ENCODE peak calls at places on chromosomes 16 and 17, in seven cellular contexts. One of them, this sample, is unnamed.

GRCh38 chr17:78307887-78308633 is 51.8 kb downstream of the SOCS3 start:
- DNase-seq in CD8-positive, alpha-beta memory T cell: no peak
- DNase-seq in anterior cingulate cortex: no peak
- DNase-seq in upper lobe of right lung: no peak
- DNase-seq in T-cell: no peak
- DNase-seq in T-helper 1 cell: no peak
- DNase-seq in posterior cingulate gyrus: no peak
- DNase-seq in this sample: no peak

GRCh38 chr16:75433732-75434413 is 570 bp upstream of the CFDP1 start:
- DNase-seq in T-cell: no peak
- DNase-seq in upper lobe of right lung: peak; percentile 70
- DNase-seq in posterior cingulate gyrus: peak; percentile 20
- DNase-seq in anterior cingulate cortex: no peak
- DNase-seq in CD8-positive, alpha-beta memory T cell: peak; percentile 68
- DNase-seq in T-helper 1 cell: no peak
- DNase-seq in this sample: peak; percentile 84

GRCh38 chr17:34613064-34614019 is 34.0 kb downstream of the TMEM132E start:
- DNase-seq in T-helper 1 cell: no peak
- DNase-seq in CD8-positive, alpha-beta memory T cell: no peak
- DNase-seq in posterior cingulate gyrus: no peak
- DNase-seq in upper lobe of right lung: no peak
- DNase-seq in anterior cingulate cortex: no peak
- DNase-seq in T-cell: no peak
- DNase-seq in this sample: no peak

GRCh38 chr17:34151081-34151480 is 104.0 kb upstream of the CCL2 start:
- DNase-seq in anterior cingulate cortex: no peak
- DNase-seq in T-cell: no peak
- DNase-seq in upper lobe of right lung: no peak
- DNase-seq in posterior cingulate gyrus: no peak
- DNase-seq in CD8-positive, alpha-beta memory T cell: no peak
- DNase-seq in T-helper 1 cell: no peak
- DNase-seq in this sample: no peak

GRCh38 chr17:42679492-42680330 is 1.9 kb downstream of the CCR10 start:
- DNase-seq in upper lobe of right lung: peak; percentile 90
- DNase-seq in T-cell: peak; percentile 65
- DNase-seq in anterior cingulate cortex: peak; percentile 70
- DNase-seq in T-helper 1 cell: peak; percentile 68
- DNase-seq in posterior cingulate gyrus: peak; percentile 79
- DNase-seq in CD8-positive, alpha-beta memory T cell: peak; percentile 60
- DNase-seq in this sample: peak; percentile 79

GRCh38 chr17:82684207-82684903 is 14.1 kb downstream of the RAB40B start:
- DNase-seq in T-helper 1 cell: no peak
- DNase-seq in T-cell: no peak
- DNase-seq in upper lobe of right lung: no peak
- DNase-seq in CD8-positive, alpha-beta memory T cell: no peak
- DNase-seq in anterior cingulate cortex: no peak
- DNase-seq in posterior cingulate gyrus: no peak
- DNase-seq in this sample: peak; percentile 80

GRCh38 chr17:17716837-17717523 is 35.7 kb downstream of the RAI1 start:
- DNase-seq in CD8-positive, alpha-beta memory T cell: no peak
- DNase-seq in T-helper 1 cell: no peak
- DNase-seq in posterior cingulate gyrus: no peak
- DNase-seq in anterior cingulate cortex: no peak
- DNase-seq in T-cell: no peak
- DNase-seq in upper lobe of right lung: no peak
- DNase-seq in this sample: no peak

GRCh38 chr16:57549730-57550129 is 7.3 kb downstream of the ADGRG5 start:
- DNase-seq in anterior cingulate cortex: no peak
- DNase-seq in upper lobe of right lung: no peak
- DNase-seq in T-cell: no peak
- DNase-seq in posterior cingulate gyrus: no peak
- DNase-seq in CD8-positive, alpha-beta memory T cell: no peak
- DNase-seq in T-helper 1 cell: no peak
- DNase-seq in this sample: no peak

GRCh38 chr17:83183951-83184506 is 104.6 kb downstream of the METRNL start:
- DNase-seq in T-helper 1 cell: no peak
- DNase-seq in upper lobe of right lung: no peak
- DNase-seq in T-cell: no peak
- DNase-seq in posterior cingulate gyrus: peak; percentile 6
- DNase-seq in CD8-positive, alpha-beta memory T cell: no peak
- DNase-seq in anterior cingulate cortex: no peak
- DNase-seq in this sample: peak; percentile 16

GRCh38 chr17:29237476-29238132 is 9.1 kb upstream of the CRYBA1 start:
- DNase-seq in upper lobe of right lung: no peak
- DNase-seq in CD8-positive, alpha-beta memory T cell: no peak
- DNase-seq in anterior cingulate cortex: no peak
- DNase-seq in posterior cingulate gyrus: no peak
- DNase-seq in T-cell: no peak
- DNase-seq in T-helper 1 cell: no peak
- DNase-seq in this sample: no peak

GRCh38 chr17:43810823-43811222 is 22.1 kb downstream of the MPP3 start:
- DNase-seq in posterior cingulate gyrus: no peak
- DNase-seq in T-cell: no peak
- DNase-seq in T-helper 1 cell: no peak
- DNase-seq in anterior cingulate cortex: no peak
- DNase-seq in CD8-positive, alpha-beta memory T cell: no peak
- DNase-seq in upper lobe of right lung: no peak
- DNase-seq in this sample: no peak

GRCh38 chr16:31706925-31707324 is 166.7 kb upstream of the ZNF267 start:
- DNase-seq in posterior cingulate gyrus: no peak
- DNase-seq in anterior cingulate cortex: no peak
- DNase-seq in CD8-positive, alpha-beta memory T cell: no peak
- DNase-seq in T-cell: no peak
- DNase-seq in upper lobe of right lung: no peak
- DNase-seq in T-helper 1 cell: no peak
- DNase-seq in this sample: no peak

GRCh38 chr16:27514806-27515205 is 34.9 kb downstream of the GTF3C1 start:
- DNase-seq in posterior cingulate gyrus: peak; percentile 19
- DNase-seq in anterior cingulate cortex: no peak
- DNase-seq in upper lobe of right lung: no peak
- DNase-seq in CD8-positive, alpha-beta memory T cell: no peak
- DNase-seq in T-cell: no peak
- DNase-seq in T-helper 1 cell: no peak
- DNase-seq in this sample: no peak

GRCh38 chr16:81349608-81350305 is 35.0 kb downstream of the GAN start:
- DNase-seq in CD8-positive, alpha-beta memory T cell: no peak
- DNase-seq in upper lobe of right lung: no peak
- DNase-seq in T-helper 1 cell: no peak
- DNase-seq in posterior cingulate gyrus: no peak
- DNase-seq in anterior cingulate cortex: no peak
- DNase-seq in T-cell: no peak
- DNase-seq in this sample: no peak

GRCh38 chr17:31715436-31715835 is 143.6 kb downstream of the COPRS start:
- DNase-seq in CD8-positive, alpha-beta memory T cell: no peak
- DNase-seq in posterior cingulate gyrus: no peak
- DNase-seq in T-cell: no peak
- DNase-seq in anterior cingulate cortex: no peak
- DNase-seq in T-helper 1 cell: no peak
- DNase-seq in upper lobe of right lung: no peak
- DNase-seq in this sample: no peak

GRCh38 chr17:73068322-73069153 is 23.9 kb downstream of the SLC39A11 start:
- DNase-seq in T-helper 1 cell: no peak
- DNase-seq in anterior cingulate cortex: no peak
- DNase-seq in upper lobe of right lung: no peak
- DNase-seq in T-cell: no peak
- DNase-seq in CD8-positive, alpha-beta memory T cell: no peak
- DNase-seq in posterior cingulate gyrus: no peak
- DNase-seq in this sample: no peak

GRCh38 chr17:75033346-75034235 is 13.2 kb downstream of the ATP5PD start:
- DNase-seq in CD8-positive, alpha-beta memory T cell: peak; percentile 78
- DNase-seq in posterior cingulate gyrus: peak; percentile 91
- DNase-seq in T-helper 1 cell: peak; percentile 68
- DNase-seq in T-cell: peak; percentile 86
- DNase-seq in upper lobe of right lung: peak; percentile 93
- DNase-seq in anterior cingulate cortex: peak; percentile 77
- DNase-seq in this sample: peak; percentile 98

GRCh38 chr17:81037026-81037782 is 2.3 kb downstream of the BAIAP2 start:
- DNase-seq in CD8-positive, alpha-beta memory T cell: no peak
- DNase-seq in T-helper 1 cell: no peak
- DNase-seq in upper lobe of right lung: peak; percentile 89
- DNase-seq in posterior cingulate gyrus: no peak
- DNase-seq in T-cell: no peak
- DNase-seq in anterior cingulate cortex: no peak
- DNase-seq in this sample: no peak

GRCh38 chr17:82365586-82366295 is 5.8 kb upstream of the UTS2R start:
- DNase-seq in CD8-positive, alpha-beta memory T cell: no peak
- DNase-seq in T-helper 1 cell: no peak
- DNase-seq in anterior cingulate cortex: no peak
- DNase-seq in upper lobe of right lung: no peak
- DNase-seq in T-cell: no peak
- DNase-seq in posterior cingulate gyrus: no peak
- DNase-seq in this sample: no peak

GRCh38 chr17:17913695-17914332 is 58.4 kb downstream of the TOM1L2 start:
- DNase-seq in T-helper 1 cell: no peak
- DNase-seq in upper lobe of right lung: peak; percentile 70
- DNase-seq in CD8-positive, alpha-beta memory T cell: no peak
- DNase-seq in anterior cingulate cortex: no peak
- DNase-seq in posterior cingulate gyrus: no peak
- DNase-seq in T-cell: no peak
- DNase-seq in this sample: peak; percentile 92

GRCh38 chr16:65532218-65532617 is 410.4 kb upstream of the CDH11 start:
- DNase-seq in upper lobe of right lung: no peak
- DNase-seq in T-helper 1 cell: no peak
- DNase-seq in T-cell: no peak
- DNase-seq in CD8-positive, alpha-beta memory T cell: no peak
- DNase-seq in anterior cingulate cortex: no peak
- DNase-seq in posterior cingulate gyrus: no peak
- DNase-seq in this sample: no peak

GRCh38 chr16:85724936-85725335 is 26.0 kb downstream of the C16orf74 start:
- DNase-seq in anterior cingulate cortex: no peak
- DNase-seq in T-cell: no peak
- DNase-seq in CD8-positive, alpha-beta memory T cell: no peak
- DNase-seq in upper lobe of right lung: no peak
- DNase-seq in T-helper 1 cell: no peak
- DNase-seq in posterior cingulate gyrus: no peak
- DNase-seq in this sample: no peak

GRCh38 chr17:49969134-49969759 is at the start of gene DLX4:
- DNase-seq in T-cell: no peak
- DNase-seq in upper lobe of right lung: no peak
- DNase-seq in T-helper 1 cell: no peak
- DNase-seq in CD8-positive, alpha-beta memory T cell: no peak
- DNase-seq in anterior cingulate cortex: no peak
- DNase-seq in posterior cingulate gyrus: no peak
- DNase-seq in this sample: no peak

GRCh38 chr16:47018223-47018891 is 44.9 kb upstream of the DNAJA2 start:
- DNase-seq in posterior cingulate gyrus: no peak
- DNase-seq in CD8-positive, alpha-beta memory T cell: no peak
- DNase-seq in upper lobe of right lung: no peak
- DNase-seq in T-cell: peak; percentile 13
- DNase-seq in anterior cingulate cortex: no peak
- DNase-seq in T-helper 1 cell: peak; percentile 22
- DNase-seq in this sample: peak; percentile 28

GRCh38 chr17:859461-860195 is 77.5 kb downstream of the MRM3 start:
- DNase-seq in T-helper 1 cell: no peak
- DNase-seq in anterior cingulate cortex: no peak
- DNase-seq in T-cell: no peak
- DNase-seq in posterior cingulate gyrus: no peak
- DNase-seq in upper lobe of right lung: no peak
- DNase-seq in CD8-positive, alpha-beta memory T cell: no peak
- DNase-seq in this sample: no peak

GRCh38 chr17:29615048-29615385 is 7.7 kb downstream of the CORO6 start:
- DNase-seq in posterior cingulate gyrus: peak; percentile 46
- DNase-seq in anterior cingulate cortex: peak; percentile 63
- DNase-seq in upper lobe of right lung: peak; percentile 75
- DNase-seq in T-helper 1 cell: peak; percentile 56
- DNase-seq in CD8-positive, alpha-beta memory T cell: peak; percentile 62
- DNase-seq in T-cell: peak; percentile 72
- DNase-seq in this sample: peak; percentile 56

GRCh38 chr17:64097196-64097936 is 32.6 kb downstream of the ERN1 start:
- DNase-seq in CD8-positive, alpha-beta memory T cell: no peak
- DNase-seq in posterior cingulate gyrus: no peak
- DNase-seq in anterior cingulate cortex: no peak
- DNase-seq in upper lobe of right lung: no peak
- DNase-seq in T-helper 1 cell: no peak
- DNase-seq in T-cell: no peak
- DNase-seq in this sample: no peak

This sample was measured in colonic mucosa.